ENCODE peak calls at places on chromosomes 16 and 17, in eight cellular contexts. One of them, this sample, is unnamed.

GRCh38 chr17:9120471-9120870 is 99.2 kb downstream of the NTN1 start:
- DNase-seq in stimulated activated CD8-positive, alpha-beta memory T cell treated with anti-CD3 and anti-CD28 coated beads, Interleukin-15, amount 100 ng/mL, for 4 hours: no peak
- DNase-seq in WERI-Rb-1: peak
- DNase-seq in NCI-H1092 treated with DMSO at 0.1 percent for 48 hours: no peak
- DNase-seq in fibroblast of the aortic adventitia: no peak
- DNase-seq in T-helper 22 cell: no peak
- DNase-seq in activated CD4-positive, alpha-beta T cell treated with anti-CD3 and anti-CD28 coated beads, Interleukin-2, amount 50 U/mL, for 24 hours: no peak
- DNase-seq in upper lobe of right lung: peak
- DNase-seq in this sample: no peak

GRCh38 chr17:78722101-78722761 is 59.8 kb downstream of the CYTH1 start:
- DNase-seq in stimulated activated CD8-positive, alpha-beta memory T cell treated with anti-CD3 and anti-CD28 coated beads, Interleukin-15, amount 100 ng/mL, for 4 hours: no peak
- DNase-seq in WERI-Rb-1: no peak
- DNase-seq in NCI-H1092 treated with DMSO at 0.1 percent for 48 hours: no peak
- DNase-seq in fibroblast of the aortic adventitia: no peak
- DNase-seq in T-helper 22 cell: no peak
- DNase-seq in activated CD4-positive, alpha-beta T cell treated with anti-CD3 and anti-CD28 coated beads, Interleukin-2, amount 50 U/mL, for 24 hours: no peak
- DNase-seq in upper lobe of right lung: peak
- DNase-seq in this sample: no peak

GRCh38 chr17:15999974-16000827 is 577 bp downstream of the TTC19 start:
- DNase-seq in stimulated activated CD8-positive, alpha-beta memory T cell treated with anti-CD3 and anti-CD28 coated beads, Interleukin-15, amount 100 ng/mL, for 4 hours: no peak
- DNase-seq in WERI-Rb-1: peak
- DNase-seq in NCI-H1092 treated with DMSO at 0.1 percent for 48 hours: peak
- DNase-seq in fibroblast of the aortic adventitia: peak
- DNase-seq in T-helper 22 cell: no peak
- DNase-seq in activated CD4-positive, alpha-beta T cell treated with anti-CD3 and anti-CD28 coated beads, Interleukin-2, amount 50 U/mL, for 24 hours: no peak
- DNase-seq in upper lobe of right lung: no peak
- DNase-seq in this sample: no peak

GRCh38 chr17:72775237-72775636 is 317.3 kb downstream of the SLC39A11 start:
- DNase-seq in stimulated activated CD8-positive, alpha-beta memory T cell treated with anti-CD3 and anti-CD28 coated beads, Interleukin-15, amount 100 ng/mL, for 4 hours: no peak
- DNase-seq in WERI-Rb-1: no peak
- DNase-seq in NCI-H1092 treated with DMSO at 0.1 percent for 48 hours: no peak
- DNase-seq in fibroblast of the aortic adventitia: no peak
- DNase-seq in T-helper 22 cell: no peak
- DNase-seq in activated CD4-positive, alpha-beta T cell treated with anti-CD3 and anti-CD28 coated beads, Interleukin-2, amount 50 U/mL, for 24 hours: no peak
- DNase-seq in upper lobe of right lung: no peak
- DNase-seq in this sample: no peak

GRCh38 chr16:80203821-80204220 is 337.0 kb upstream of the DYNLRB2 start:
- DNase-seq in stimulated activated CD8-positive, alpha-beta memory T cell treated with anti-CD3 and anti-CD28 coated beads, Interleukin-15, amount 100 ng/mL, for 4 hours: no peak
- DNase-seq in WERI-Rb-1: no peak
- DNase-seq in NCI-H1092 treated with DMSO at 0.1 percent for 48 hours: no peak
- DNase-seq in fibroblast of the aortic adventitia: no peak
- DNase-seq in T-helper 22 cell: no peak
- DNase-seq in activated CD4-positive, alpha-beta T cell treated with anti-CD3 and anti-CD28 coated beads, Interleukin-2, amount 50 U/mL, for 24 hours: no peak
- DNase-seq in upper lobe of right lung: no peak
- DNase-seq in this sample: no peak

GRCh38 chr17:2025622-2026309 is 632 bp upstream of the RTN4RL1 start:
- DNase-seq in stimulated activated CD8-positive, alpha-beta memory T cell treated with anti-CD3 and anti-CD28 coated beads, Interleukin-15, amount 100 ng/mL, for 4 hours: no peak
- DNase-seq in WERI-Rb-1: peak
- DNase-seq in NCI-H1092 treated with DMSO at 0.1 percent for 48 hours: peak
- DNase-seq in fibroblast of the aortic adventitia: peak
- DNase-seq in T-helper 22 cell: no peak
- DNase-seq in activated CD4-positive, alpha-beta T cell treated with anti-CD3 and anti-CD28 coated beads, Interleukin-2, amount 50 U/mL, for 24 hours: no peak
- DNase-seq in upper lobe of right lung: peak
- DNase-seq in this sample: no peak

GRCh38 chr16:18953535-18953934 is 27.3 kb upstream of the SMG1 start:
- DNase-seq in stimulated activated CD8-positive, alpha-beta memory T cell treated with anti-CD3 and anti-CD28 coated beads, Interleukin-15, amount 100 ng/mL, for 4 hours: no peak
- DNase-seq in WERI-Rb-1: no peak
- DNase-seq in NCI-H1092 treated with DMSO at 0.1 percent for 48 hours: no peak
- DNase-seq in fibroblast of the aortic adventitia: no peak
- DNase-seq in T-helper 22 cell: no peak
- DNase-seq in activated CD4-positive, alpha-beta T cell treated with anti-CD3 and anti-CD28 coated beads, Interleukin-2, amount 50 U/mL, for 24 hours: no peak
- DNase-seq in upper lobe of right lung: no peak
- DNase-seq in this sample: no peak

GRCh38 chr16:4098496-4098895 is 17.7 kb downstream of the ADCY9 start:
- DNase-seq in stimulated activated CD8-positive, alpha-beta memory T cell treated with anti-CD3 and anti-CD28 coated beads, Interleukin-15, amount 100 ng/mL, for 4 hours: no peak
- DNase-seq in WERI-Rb-1: no peak
- DNase-seq in NCI-H1092 treated with DMSO at 0.1 percent for 48 hours: no peak
- DNase-seq in fibroblast of the aortic adventitia: no peak
- DNase-seq in T-helper 22 cell: no peak
- DNase-seq in activated CD4-positive, alpha-beta T cell treated with anti-CD3 and anti-CD28 coated beads, Interleukin-2, amount 50 U/mL, for 24 hours: no peak
- DNase-seq in upper lobe of right lung: no peak
- DNase-seq in this sample: no peak

GRCh38 chr16:14486520-14487303 is 143.3 kb downstream of the PARN start:
- DNase-seq in stimulated activated CD8-positive, alpha-beta memory T cell treated with anti-CD3 and anti-CD28 coated beads, Interleukin-15, amount 100 ng/mL, for 4 hours: no peak
- DNase-seq in WERI-Rb-1: peak
- DNase-seq in NCI-H1092 treated with DMSO at 0.1 percent for 48 hours: no peak
- DNase-seq in fibroblast of the aortic adventitia: peak
- DNase-seq in T-helper 22 cell: no peak
- DNase-seq in activated CD4-positive, alpha-beta T cell treated with anti-CD3 and anti-CD28 coated beads, Interleukin-2, amount 50 U/mL, for 24 hours: no peak
- DNase-seq in upper lobe of right lung: no peak
- DNase-seq in this sample: no peak

This sample was measured in natural killer cell treated with Interleukin-12 subunit alpha and Interleukin-12 subunit beta and Interleukin-15 and Interleukin-18, amount 100 ng/mL, for 72 hours.